ENCODE peak calls at places on chromosomes 1 and 21, in ten cellular contexts. U, Q, P, S, E, Z, L, B, W and K are unnamed samples.

GRCh38 chr1:62877579-62877978 is 93.6 kb downstream of the ATG4C start:
- DNase-seq in U (no peak), Q (no peak), P (no peak), S (no peak), E (no peak), Z (no peak), L (no peak), B (no peak), W (no peak), K (no peak)

GRCh38 chr1:234866007-234866866 is 256.3 kb upstream of the IRF2BP2 start:
- DNase-seq in U (peak; percentile 90), Q (peak; percentile 44), P (no peak), S (no peak), E (peak; percentile 76), Z (peak; percentile 67), L (peak; percentile 74), B (peak; percentile 61), W (peak; percentile 88), K (peak; percentile 70)

GRCh38 chr1:20499105-20499504 is 8.8 kb downstream of the MUL1 start:
- DNase-seq in U (no peak), Q (no peak), P (no peak), S (no peak), E (no peak), Z (no peak), L (no peak), B (no peak), W (no peak), K (no peak)

GRCh38 chr1:100037665-100038400 is 68.0 kb downstream of the SLC35A3 start:
- DNase-seq in U (peak; percentile 90), Q (no peak), P (peak; percentile 95), S (peak; percentile 78), E (peak; percentile 95), Z (peak; percentile 87), L (peak; percentile 91), B (peak; percentile 45), W (peak; percentile 83), K (peak; percentile 62)

GRCh38 chr1:17335821-17336718 is 28.1 kb downstream of the PADI4 start:
- DNase-seq in U (no peak), Q (peak; percentile 24), P (peak; percentile 63), S (peak; percentile 58), E (no peak), Z (no peak), L (peak; percentile 44), B (peak; percentile 37), W (peak; percentile 44), K (peak; percentile 4)

GRCh38 chr1:47498551-47498950 is 60.7 kb downstream of the FOXD2 start:
- DNase-seq in U (no peak), Q (no peak), P (no peak), S (no peak), E (no peak), Z (no peak), L (no peak), B (no peak), W (no peak), K (no peak)

GRCh38 chr1:54180666-54181360 is 19.0 kb downstream of the CYB5RL start:
- DNase-seq in U (no peak), Q (no peak), P (no peak), S (no peak), E (no peak), Z (no peak), L (no peak), B (no peak), W (no peak), K (no peak)

GRCh38 chr1:183030053-183030452 is 6.8 kb downstream of the LAMC1 start:
- DNase-seq in U (no peak), Q (no peak), P (peak; percentile 64), S (no peak), E (no peak), Z (no peak), L (no peak), B (no peak), W (no peak), K (peak; percentile 51)

DNA sequence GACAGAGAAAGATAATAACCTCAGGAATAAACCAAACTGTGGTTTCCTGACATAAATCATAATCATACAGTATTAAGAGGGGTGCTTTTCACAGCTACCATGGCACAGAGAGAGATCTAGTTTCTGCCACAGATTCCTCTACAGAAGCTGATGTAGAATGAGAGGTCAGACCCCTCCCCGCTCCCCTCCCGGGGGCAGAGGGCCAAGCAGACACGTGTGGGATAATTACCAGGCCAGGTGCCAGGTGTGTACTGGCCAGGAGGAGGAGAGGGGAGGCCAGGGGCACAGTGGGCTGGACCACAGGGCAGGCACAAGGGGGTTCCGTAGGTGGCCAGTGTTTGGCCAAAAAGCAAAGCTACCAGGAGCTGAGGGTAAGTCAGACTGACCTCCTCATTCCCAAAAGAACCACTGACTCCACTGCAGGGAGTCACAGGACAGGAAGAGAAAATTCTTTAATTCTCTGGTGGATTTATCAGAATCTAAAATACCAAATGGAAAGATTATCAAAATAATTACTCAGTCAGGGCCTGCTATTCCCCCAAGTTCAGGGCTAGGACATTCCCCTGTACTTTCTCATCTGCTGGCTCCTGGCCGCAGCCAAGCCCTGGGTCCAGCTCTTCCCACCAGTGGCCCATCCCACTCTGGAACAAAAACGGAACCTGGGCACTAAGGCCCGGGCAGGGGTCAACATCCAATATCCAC is 30.0 kb downstream of the C2CD2 start:
- DNase-seq in U (no peak), Q (no peak), P (no peak), S (no peak), E (peak; percentile 83), Z (peak; percentile 36), L (peak; percentile 58), B (no peak), W (peak; percentile 74), K (peak; percentile 67)
- H3K4me3 ChIP-seq in U (peak overlapping the region; percentile 6), Q (no peak overlapping the region), P (no peak overlapping the region), S (no peak overlapping the region), E (peak overlapping the region; percentile 45), Z (no peak overlapping the region), L (no peak overlapping the region), B (no peak overlapping the region), W (no peak overlapping the region), K (no peak overlapping the region)

GRCh38 chr1:113373644-113374043 is 16.7 kb upstream of the MAGI3 start:
- DNase-seq in U (no peak), Q (no peak), P (no peak), S (no peak), E (no peak), Z (no peak), L (no peak), B (no peak), W (no peak), K (no peak)

GRCh38 chr1:113380075-113380474 is 10.2 kb upstream of the MAGI3 start:
- DNase-seq in U (no peak), Q (no peak), P (no peak), S (no peak), E (no peak), Z (no peak), L (no peak), B (no peak), W (no peak), K (no peak)

GRCh38 chr1:113372546-113372945 is 17.8 kb upstream of the MAGI3 start:
- DNase-seq in U (no peak), Q (no peak), P (no peak), S (no peak), E (no peak), Z (no peak), L (no peak), B (no peak), W (no peak), K (no peak)

GRCh38 chr1:113370868-113371267 is 19.4 kb upstream of the MAGI3 start:
- DNase-seq in U (no peak), Q (no peak), P (no peak), S (no peak), E (no peak), Z (no peak), L (no peak), B (no peak), W (no peak), K (no peak)

GRCh38 chr1:113375878-113376277 is 14.4 kb upstream of the MAGI3 start:
- DNase-seq in U (no peak), Q (no peak), P (no peak), S (no peak), E (no peak), Z (no peak), L (no peak), B (no peak), W (no peak), K (no peak)
- H3K4me3 ChIP-seq in U (no peak overlapping the region), Q (no peak overlapping the region), P (no peak overlapping the region), S (no peak overlapping the region), E (peak overlapping the region; percentile 49), Z (no peak overlapping the region), L (peak overlapping the region; percentile 9), B (no peak overlapping the region), W (no peak overlapping the region), K (no peak overlapping the region)

DNA sequence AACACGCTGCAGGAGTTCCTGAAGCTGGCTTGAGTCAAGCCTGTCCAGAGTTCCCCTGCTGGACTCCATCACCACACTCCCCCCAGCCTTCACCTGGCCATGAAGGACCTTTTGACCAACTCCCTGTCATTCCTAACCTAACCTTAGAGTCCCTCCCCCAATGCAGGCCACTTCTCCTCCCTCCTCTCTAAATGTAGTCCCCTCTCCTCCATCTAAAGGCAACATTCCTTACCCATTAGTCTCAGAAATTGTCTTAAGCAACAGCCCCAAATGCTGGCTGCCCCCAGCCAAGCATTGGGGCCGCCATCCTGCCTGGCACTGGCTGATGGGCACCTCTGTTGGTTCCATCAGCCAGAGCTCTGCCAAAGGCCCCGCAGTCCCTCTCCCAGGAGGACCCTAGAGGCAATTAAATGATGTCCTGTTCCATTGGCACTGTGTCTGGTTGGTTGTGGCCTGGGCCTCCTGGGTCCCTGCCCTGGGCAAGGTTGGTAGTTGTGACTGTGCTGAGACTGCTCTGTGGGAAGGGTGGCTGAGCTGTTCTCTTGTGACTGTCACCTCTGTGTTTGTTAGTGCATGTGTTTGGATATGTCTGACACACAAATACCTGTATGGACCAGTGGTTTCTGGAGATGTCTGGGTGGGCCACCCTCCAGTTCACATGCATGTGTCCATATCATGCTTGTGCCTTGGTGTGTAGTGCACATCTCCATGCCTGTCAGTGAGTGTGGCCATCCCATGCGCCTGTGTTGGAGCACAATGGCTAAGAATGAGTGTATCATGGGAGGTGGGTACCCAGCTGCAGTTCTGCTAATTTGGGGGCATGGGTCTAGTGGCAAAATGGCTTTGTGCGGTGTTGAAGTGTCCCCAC is 1.4 kb downstream of the SH3BGRL3 start:
- DNase-seq in U (no peak), Q (no peak), P (no peak), S (no peak), E (no peak), Z (no peak), L (no peak), B (no peak), W (no peak), K (no peak)
- H3K4me3 ChIP-seq in U (peak overlapping the region; percentile 86), Q (peak overlapping the region; percentile 69), P (no peak overlapping the region), S (no peak overlapping the region), E (peak overlapping the region; percentile 73), Z (no peak overlapping the region), L (no peak overlapping the region), B (peak overlapping the region; percentile 76), W (no peak overlapping the region), K (peak overlapping the region; percentile 86)

DNA sequence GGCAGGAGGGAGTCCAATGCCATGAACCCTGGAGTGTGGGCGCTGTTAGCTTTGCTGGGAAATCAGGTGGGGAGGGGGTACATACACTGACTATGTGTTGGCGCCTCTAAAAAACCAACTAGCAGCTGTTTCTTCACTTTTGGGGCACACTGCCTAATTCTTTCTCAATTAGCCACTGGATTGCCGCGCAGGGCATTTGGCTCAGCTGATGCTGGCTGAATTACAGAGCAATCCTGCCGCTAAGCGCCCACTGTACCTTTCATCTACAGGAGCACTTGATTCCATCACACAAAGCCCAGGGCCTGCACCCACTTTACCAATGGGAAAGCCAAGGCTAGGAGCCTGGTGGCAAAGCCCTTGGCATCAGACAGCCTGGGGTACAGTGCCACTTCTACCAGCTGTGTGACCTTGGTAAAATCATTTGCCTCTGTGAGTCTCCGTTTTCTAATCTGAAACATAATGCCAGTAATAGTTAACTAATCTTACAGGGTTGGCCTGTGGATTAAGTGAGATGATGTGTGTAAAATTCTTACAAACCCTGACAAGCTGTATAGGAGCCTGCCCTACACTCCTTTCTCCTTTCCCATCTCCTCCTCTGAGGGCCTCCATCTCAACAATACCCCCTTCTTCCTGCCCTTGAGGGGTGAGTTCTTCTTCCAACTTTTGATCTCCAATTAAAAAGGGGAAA is 59.0 kb downstream of the UBE2T start:
- DNase-seq in U (no peak), Q (no peak), P (no peak), S (no peak), E (peak; percentile 60), Z (no peak), L (no peak), B (no peak), W (no peak), K (no peak)
- H3K4me3 ChIP-seq in U (no peak overlapping the region), Q (no peak overlapping the region), P (no peak overlapping the region), S (no peak overlapping the region), E (no peak overlapping the region), Z (no peak overlapping the region), L (no peak overlapping the region), B (no peak overlapping the region), W (no peak overlapping the region), K (no peak overlapping the region)